ENCODE peak calls at places on chromosome 13, in eight cellular contexts. S, A, T, F, M, R, C and P are unnamed samples.

GRCh38 chr13:47598340-47598911 is 402.6 kb downstream of the SUCLA2 start:
- DNase-seq in R (no peak), S (peak), A (no peak), F (no peak), M (no peak), C (no peak), T (no peak), P (no peak)

GRCh38 chr13:47220453-47221150 is 323.7 kb upstream of the HTR2A start:
- DNase-seq in T (no peak), R (no peak), S (no peak), C (no peak), M (no peak), F (no peak), A (peak), P (no peak)

GRCh38 chr13:44272692-44273091 is 100.9 kb upstream of the SERP2 start:
- DNase-seq in S (peak), A (no peak), F (no peak), M (no peak), C (no peak), R (no peak), T (no peak), P (no peak)

GRCh38 chr13:113094410-113094800 is 11.2 kb upstream of the F7 start:
- DNase-seq in M (no peak), F (no peak), S (no peak), A (no peak), C (no peak), R (no peak), T (no peak), P (no peak)

GRCh38 chr13:27868639-27869435 is 51.0 kb upstream of the PDX1 start:
- DNase-seq in R (no peak), T (no peak), C (peak), S (peak), A (no peak), F (peak), M (no peak), P (no peak)

GRCh38 chr13:74669149-74669548 is 534.9 kb upstream of the KLF12 start:
- DNase-seq in A (no peak), S (no peak), T (no peak), M (no peak), C (no peak), F (no peak), R (no peak), P (no peak)

GRCh38 chr13:19860884-19861655 is 2.4 kb downstream of the ZMYM5 start:
- DNase-seq in A (peak), T (no peak), C (peak), R (no peak), F (no peak), S (peak), M (no peak), P (peak)

GRCh38 chr13:107834717-107835116 is 380.6 kb downstream of the LIG4 start:
- DNase-seq in M (no peak), C (no peak), A (no peak), S (peak), F (no peak), R (no peak), T (no peak), P (no peak)

GRCh38 chr13:95641291-95641811 is 3.2 kb downstream of the DZIP1 start:
- DNase-seq in T (no peak), A (no peak), M (no peak), C (peak), R (no peak), S (peak), F (no peak), P (no peak)

GRCh38 chr13:21123956-21124355 is 52.4 kb downstream of the SKA3 start:
- DNase-seq in S (no peak), C (no peak), M (no peak), F (no peak), T (no peak), A (no peak), R (no peak), P (no peak)

GRCh38 chr13:96678801-96679200 is 315.5 kb downstream of the OXGR1 start:
- DNase-seq in T (no peak), F (no peak), S (no peak), M (no peak), A (no peak), C (no peak), R (no peak), P (no peak)

GRCh38 chr13:21638319-21639282 is 32.3 kb upstream of the FGF9 start:
- DNase-seq in F (peak), C (peak), S (peak), M (no peak), T (no peak), A (no peak), R (no peak), P (no peak)

GRCh38 chr13:99399623-99399974 is 92.4 kb upstream of the GPR183 start:
- DNase-seq in A (no peak), S (no peak), M (no peak), C (no peak), T (no peak), F (no peak), R (no peak), P (no peak)

GRCh38 chr13:87172166-87172825 is 498.9 kb upstream of the SLITRK5 start:
- DNase-seq in F (no peak), C (no peak), A (peak), M (no peak), T (no peak), R (no peak), S (no peak), P (peak)

GRCh38 chr13:74966814-74967213 is 515.2 kb downstream of the TBC1D4 start:
- DNase-seq in A (no peak), C (peak), T (no peak), F (no peak), S (peak), M (no peak), R (no peak), P (no peak)

GRCh38 chr13:110506859-110507566 is 54.5 kb downstream of the RAB20 start:
- DNase-seq in S (no peak), T (no peak), M (no peak), A (peak), R (peak), C (peak), F (no peak), P (no peak)

GRCh38 chr13:94416454-94417080 is 62.9 kb downstream of the DCT start:
- DNase-seq in C (peak), A (peak), T (no peak), M (no peak), S (no peak), R (no peak), F (no peak), P (no peak)

GRCh38 chr13:28346136-28346535 is 148.8 kb downstream of the FLT1 start:
- DNase-seq in M (no peak), A (no peak), T (no peak), S (peak), R (no peak), F (no peak), C (no peak), P (no peak)

GRCh38 chr13:96519380-96519779 is 429.5 kb downstream of the HS6ST3 start:
- DNase-seq in C (no peak), T (no peak), A (no peak), R (no peak), F (no peak), M (no peak), S (no peak), P (no peak)

GRCh38 chr13:101749584-101749983 is 297.1 kb downstream of the ITGBL1 start:
- DNase-seq in C (no peak), R (no peak), F (no peak), T (no peak), M (no peak), A (no peak), S (no peak), P (no peak)

GRCh38 chr13:49296659-49297058 is 48.9 kb downstream of the CDADC1 start:
- DNase-seq in T (no peak), C (no peak), S (no peak), A (no peak), M (no peak), R (no peak), F (no peak), P (no peak)

GRCh38 chr13:110648155-110648819 is 32.9 kb downstream of the NAXD start:
- DNase-seq in A (no peak), M (no peak), S (no peak), C (no peak), T (no peak), F (no peak), R (no peak), P (no peak)

GRCh38 chr13:73107459-73107858 is 48.7 kb downstream of the KLF5 start:
- DNase-seq in A (no peak), C (no peak), R (no peak), S (no peak), T (no peak), F (no peak), M (no peak), P (no peak)

GRCh38 chr13:49097374-49097773 is 121.7 kb downstream of the FNDC3A start:
- DNase-seq in T (no peak), C (no peak), M (no peak), R (no peak), S (peak), A (peak), F (no peak), P (no peak)

GRCh38 chr13:94987869-94988268 is 275.5 kb upstream of the SOX21 start:
- DNase-seq in S (no peak), C (no peak), F (no peak), A (no peak), T (no peak), R (no peak), M (no peak), P (no peak)

GRCh38 chr13:33524086-33524485 is 238.5 kb upstream of the STARD13 start:
- DNase-seq in M (no peak), F (no peak), T (no peak), C (no peak), A (peak), S (peak), R (no peak), P (no peak)

GRCh38 chr13:33519561-33520479 is 234.3 kb upstream of the STARD13 start:
- DNase-seq in S (peak), F (no peak), M (no peak), C (no peak), R (no peak), T (no peak), A (peak), P (no peak)

GRCh38 chr13:33525759-33526158 is 240.2 kb upstream of the STARD13 start:
- DNase-seq in S (no peak), A (no peak), M (no peak), T (no peak), F (no peak), R (no peak), C (no peak), P (no peak)

GRCh38 chr13:33518442-33518841 is 232.9 kb upstream of the STARD13 start:
- DNase-seq in C (no peak), S (no peak), A (no peak), F (no peak), R (no peak), M (no peak), T (no peak), P (no peak)

DNA sequence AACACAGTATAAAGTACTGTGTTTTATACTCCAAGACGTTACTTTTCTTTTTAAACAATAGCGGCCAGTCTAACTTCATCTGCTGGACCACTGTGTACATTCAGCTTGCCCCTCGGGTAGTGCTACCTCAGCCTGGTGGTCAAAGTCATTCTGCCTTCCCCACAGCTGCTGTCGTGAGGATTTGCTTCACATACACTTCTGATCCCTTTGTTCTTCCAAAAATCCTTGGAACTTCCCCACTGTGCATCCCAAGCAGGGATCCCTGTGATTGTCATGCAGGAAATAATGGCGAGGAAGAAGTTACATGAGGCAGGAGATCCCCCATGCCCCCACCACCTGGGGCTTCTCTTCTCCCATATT is 234.9 kb upstream of the STARD13 start:
- DNase-seq in A (no peak), R (no peak), T (no peak), S (no peak), C (no peak), F (no peak), M (no peak), P (no peak)
- TF ChIP-seq CTCF in A (no peak), R (no peak), T (no peak), S (no peak), C (no peak), F (no peak), M (no peak), P (no peak)

DNA sequence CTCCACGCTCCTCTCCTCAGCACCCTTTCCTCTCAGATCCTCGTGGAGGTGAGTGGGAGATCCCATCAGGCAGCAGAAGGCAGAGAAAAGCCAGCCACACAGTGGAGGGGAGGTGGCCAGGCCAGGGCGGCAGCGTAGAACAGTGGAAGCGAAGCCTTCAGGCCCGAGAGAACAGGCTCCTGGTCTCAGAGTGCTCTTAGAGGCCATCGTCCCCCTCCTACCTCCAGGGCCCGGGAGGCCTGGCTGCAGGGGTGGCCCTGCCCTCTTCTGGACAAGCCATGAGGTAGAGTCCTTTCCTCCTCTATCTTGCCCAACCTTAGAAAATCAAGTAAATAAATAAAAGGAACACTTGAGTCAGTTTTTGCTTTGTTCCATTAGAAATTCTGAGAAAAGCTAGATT is 202.0 kb downstream of the KATNAL1 start:
- DNase-seq in S (no peak), M (no peak), C (peak), A (no peak), T (no peak), F (no peak), R (no peak), P (no peak)
- TF ChIP-seq CTCF in S (no peak), M (no peak), C (peak), A (peak), T (no peak), F (no peak), R (no peak), P (no peak)

GRCh38 chr13:103788061-103788652 is 721.9 kb upstream of the SLC10A2 start:
- DNase-seq in T (no peak), A (no peak), M (no peak), S (no peak), R (no peak), C (peak), F (no peak), P (no peak)
- TF ChIP-seq CTCF in T (no peak), A (peak), M (no peak), S (no peak), R (no peak), C (peak), F (no peak), P (peak)

GRCh38 chr13:23707674-23708073 is 137.5 kb downstream of the TNFRSF19 start:
- DNase-seq in S (peak), T (no peak), F (no peak), R (no peak), A (no peak), M (no peak), C (no peak), P (no peak)
- TF ChIP-seq CTCF in S (peak), T (no peak), F (peak), R (no peak), A (peak), M (no peak), C (peak), P (peak)

DNA sequence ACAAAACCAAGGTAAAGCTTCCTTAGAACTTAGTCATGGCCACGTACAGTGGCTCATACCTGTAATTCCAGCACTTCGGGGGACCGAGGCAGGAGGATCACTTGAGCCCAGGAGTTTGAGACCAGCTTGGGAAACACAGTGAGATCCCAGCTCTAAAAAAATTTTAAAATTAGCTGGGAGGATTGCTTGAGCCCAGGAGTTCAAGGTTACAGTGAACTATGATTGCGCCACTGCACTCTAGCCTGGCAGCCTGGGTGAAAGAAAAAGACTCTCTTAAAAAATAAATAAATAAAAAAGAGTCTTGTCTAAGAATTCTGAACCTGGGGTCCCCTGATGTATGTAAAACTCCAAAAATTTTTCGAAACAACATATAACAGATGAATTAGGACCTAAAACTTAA is 34.9 kb downstream of the N4BP2L2 start:
- DNase-seq in R (no peak), A (no peak), T (no peak), M (no peak), C (no peak), S (no peak), F (no peak), P (no peak)
- TF ChIP-seq CTCF in R (no peak), A (no peak), T (no peak), M (no peak), C (no peak), S (no peak), F (no peak), P (no peak)

DNA sequence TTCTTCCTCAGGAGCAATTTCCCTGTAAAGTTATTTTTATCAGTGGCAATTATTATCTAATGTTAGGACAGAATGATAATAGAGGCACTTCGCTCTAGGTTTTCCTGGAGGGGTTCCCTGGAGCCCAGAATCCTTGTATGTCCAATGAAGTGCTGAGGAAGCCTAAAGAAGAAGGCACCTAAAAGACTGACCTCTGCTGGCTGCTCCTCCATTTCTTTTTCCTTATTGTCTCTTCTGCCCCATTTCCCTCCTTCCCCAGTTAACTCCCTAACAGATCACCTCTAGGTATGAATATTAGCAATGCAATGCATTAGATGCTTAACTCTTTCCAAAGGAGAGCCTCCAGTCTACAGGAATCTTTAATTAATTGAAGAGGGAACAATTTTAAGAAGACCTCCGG is 985.4 kb downstream of the DIAPH3 start:
- DNase-seq in M (no peak), S (no peak), C (no peak), F (no peak), A (no peak), R (no peak), T (no peak), P (no peak)
- TF ChIP-seq CTCF in M (no peak), S (peak), C (peak), F (no peak), A (peak), R (no peak), T (no peak), P (peak)